ENCODE peak calls at places on chromosomes 3 and 15, in seven cellular contexts. S is astrocyte of the spinal cord, X is tibial nerve, K is ovary, W is colonic mucosa, E is GM12878, H is OCI-LY7. G is an unnamed sample.

GRCh38 chr3:46107682-46108081 is 80.4 kb upstream of the XCR1 start:
- DNase-seq in S (no peak), X (no peak), K (no peak), W (no peak), E (no peak), H (no peak), G (no peak)

GRCh38 chr15:46461416-46461815 is 826.6 kb downstream of the SQOR start:
- DNase-seq in S (no peak), X (no peak), K (no peak), W (no peak), E (no peak), H (no peak), G (no peak)

GRCh38 chr3:69791111-69791510 is 51.8 kb downstream of the MITF start:
- DNase-seq in S (peak), X (peak), K (peak), W (peak), E (no peak), H (no peak), G (peak)

GRCh38 chr15:90706394-90707327 is 10.5 kb upstream of the BLM start:
- DNase-seq in S (no peak), X (no peak), K (no peak), W (no peak), E (no peak), H (no peak), G (no peak)

GRCh38 chr15:47711654-47712053 is 5.7 kb upstream of the SEMA6D start:
- DNase-seq in S (no peak), X (no peak), K (no peak), W (no peak), E (no peak), H (peak), G (peak)

GRCh38 chr15:28082891-28083688 is 16.0 kb downstream of the OCA2 start:
- DNase-seq in S (no peak), X (no peak), K (no peak), W (peak), E (no peak), H (no peak), G (no peak)

GRCh38 chr3:43792904-43793303 is 102.2 kb downstream of the ABHD5 start:
- DNase-seq in S (no peak), X (no peak), K (no peak), W (no peak), E (no peak), H (no peak), G (no peak)

GRCh38 chr3:21672303-21672702 is 78.7 kb downstream of the ZNF385D start:
- DNase-seq in S (peak), X (no peak), K (no peak), W (no peak), E (no peak), H (no peak), G (peak)

GRCh38 chr3:19881036-19881435 is 53.0 kb downstream of the EFHB start:
- DNase-seq in S (no peak), X (no peak), K (no peak), W (no peak), E (no peak), H (no peak), G (no peak)

DNA sequence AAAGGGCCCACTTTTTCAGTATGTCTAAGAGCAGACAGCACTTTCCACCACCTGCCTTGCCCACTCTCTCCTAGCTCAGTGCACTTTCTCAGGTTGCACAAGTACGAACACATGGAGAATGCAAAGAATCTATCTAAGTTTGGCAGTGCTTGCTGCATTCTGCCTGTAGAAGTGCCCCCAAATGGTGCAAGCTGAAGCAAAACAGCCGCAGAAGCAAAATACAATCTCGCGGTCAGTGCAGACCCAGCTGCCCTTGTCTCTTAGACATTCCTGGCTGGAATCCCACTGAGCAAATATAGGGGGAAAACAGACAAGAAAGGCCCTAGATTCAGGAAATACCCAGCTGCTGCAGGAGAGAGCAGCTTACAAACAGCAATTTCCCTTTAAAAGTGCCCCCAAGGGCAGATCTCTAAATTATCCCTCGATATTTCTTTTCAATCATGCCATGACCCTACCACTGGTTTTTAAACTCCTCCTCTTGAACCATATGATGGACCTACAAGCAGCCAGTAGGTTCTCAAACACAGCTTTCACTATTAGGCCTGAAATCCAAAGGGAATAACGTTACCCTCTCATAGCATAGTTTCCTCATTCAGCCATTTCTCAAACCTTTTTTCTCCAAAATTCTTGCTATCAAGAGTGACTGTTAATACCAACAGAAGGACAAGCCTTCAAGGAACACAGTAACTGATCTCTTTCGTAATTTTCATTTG is 67.0 kb downstream of the TNIK start:
- DNase-seq in S (peak), X (no peak), K (no peak), W (no peak), E (no peak), H (no peak), G (no peak)
- H3K4me3 ChIP-seq in S (no peak), X (no peak), K (no peak), W (no peak), E (no peak), H (no peak), G (no peak)

DNA sequence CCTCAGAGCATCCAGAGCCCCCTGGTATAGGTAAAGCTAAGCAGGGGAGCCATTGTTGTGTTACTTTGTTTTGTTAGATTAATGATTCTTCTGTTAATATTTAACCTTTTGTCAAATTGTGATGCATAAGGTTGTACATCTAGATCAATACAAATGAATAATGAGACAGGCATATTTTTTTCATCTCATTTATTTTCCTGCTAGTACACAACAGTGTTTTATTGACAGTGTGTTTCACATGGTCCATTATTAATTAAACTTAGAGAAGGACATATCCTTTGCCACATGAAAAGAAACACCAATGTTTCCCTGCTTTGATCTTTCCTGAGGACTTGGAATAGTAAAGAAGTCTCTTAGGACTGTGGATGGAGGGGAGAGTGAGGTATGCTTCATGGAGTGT is 543.6 kb upstream of the CFAP20DC start:
- DNase-seq in S (no peak), X (no peak), K (no peak), W (no peak), E (no peak), H (no peak), G (no peak)
- TF ChIP-seq CTCF in S (no peak), X (no peak), K (no peak), W (no peak), E (no peak), H (no peak), G (no peak)

DNA sequence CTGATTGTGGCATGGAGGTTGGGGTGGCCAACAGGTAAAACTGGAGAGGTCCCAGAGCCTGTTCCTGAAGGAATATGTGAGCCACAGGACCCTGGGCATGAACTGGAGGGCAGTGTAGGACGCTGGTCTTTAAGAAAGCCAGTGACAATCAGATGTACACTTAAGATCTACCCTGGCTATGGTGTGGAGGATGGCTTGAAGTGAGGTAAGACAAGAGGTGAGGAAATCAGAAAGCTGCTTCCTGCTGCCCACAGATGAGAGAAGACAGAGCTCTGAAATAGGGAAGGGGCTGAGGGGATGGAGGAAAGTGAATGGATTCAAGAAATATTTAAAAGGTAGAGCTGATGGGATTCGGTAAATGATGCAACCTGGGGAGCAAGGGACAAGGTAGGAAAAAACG is 22.7 kb upstream of the KLHL6 start:
- DNase-seq in S (no peak), X (no peak), K (no peak), W (no peak), E (no peak), H (peak), G (no peak)
- H3K4me3 ChIP-seq in S (no peak), X (no peak), K (no peak), W (no peak), E (no peak), H (peak), G (no peak)

GRCh38 chr3:87026246-87026645 is 35.3 kb upstream of the VGLL3 start:
- DNase-seq in S (no peak), X (no peak), K (no peak), W (no peak), E (no peak), H (no peak), G (peak)
- TF ChIP-seq CTCF in S (no peak), X (no peak), K (no peak), W (no peak), E (no peak), H (no peak), G (no peak)

DNA sequence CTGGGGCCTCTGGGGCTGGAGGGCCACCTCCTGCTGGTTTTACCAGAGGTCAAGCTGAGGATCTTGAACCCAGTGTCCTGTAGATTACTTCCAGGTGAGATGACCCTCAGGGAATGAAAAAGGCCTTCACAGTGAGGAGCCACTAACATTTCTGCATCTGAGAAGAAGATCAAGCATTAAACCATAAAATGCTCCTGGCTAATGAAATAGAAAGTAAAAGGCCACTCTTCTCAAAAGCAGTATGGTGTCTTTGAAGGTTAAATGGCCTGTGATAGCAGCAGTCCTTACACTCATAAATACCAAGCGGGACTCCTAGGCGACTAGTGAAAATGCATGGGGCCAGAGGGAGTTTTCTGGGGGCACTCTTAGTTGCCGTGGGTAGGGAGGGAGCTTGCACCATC is 47.0 kb upstream of the RGMA start:
- DNase-seq in S (no peak), X (no peak), K (no peak), W (no peak), E (no peak), H (no peak), G (no peak)
- H3K4me3 ChIP-seq in S (no peak), X (no peak), K (no peak), W (no peak), E (no peak), H (no peak), G (no peak)

GRCh38 chr15:67838789-67839332 is 984 bp downstream of the RNU6-1 start:
- DNase-seq in S (peak), X (peak), K (peak), W (peak), E (no peak), H (no peak), G (peak)
- TF ChIP-seq CTCF in S (no peak), X (peak), K (no peak), W (no peak), E (no peak), H (no peak), G (no peak)

GRCh38 chr3:54121404-54122045 is 827 bp upstream of the CACNA2D3 start:
- DNase-seq in S (no peak), X (no peak), K (peak), W (no peak), E (no peak), H (peak), G (no peak)

GRCh38 chr3:54122802-54123537 is 618 bp downstream of the CACNA2D3 start:
- DNase-seq in S (no peak), X (no peak), K (peak), W (no peak), E (no peak), H (no peak), G (no peak)

GRCh38 chr3:54122046-54122801 is at the start of gene CACNA2D3:
- DNase-seq in S (no peak), X (no peak), K (peak), W (peak), E (no peak), H (no peak), G (peak)

GRCh38 chr3:54123538-54124196 is 1.3 kb downstream of the CACNA2D3 start:
- DNase-seq in S (no peak), X (no peak), K (peak), W (no peak), E (no peak), H (no peak), G (no peak)

DNA sequence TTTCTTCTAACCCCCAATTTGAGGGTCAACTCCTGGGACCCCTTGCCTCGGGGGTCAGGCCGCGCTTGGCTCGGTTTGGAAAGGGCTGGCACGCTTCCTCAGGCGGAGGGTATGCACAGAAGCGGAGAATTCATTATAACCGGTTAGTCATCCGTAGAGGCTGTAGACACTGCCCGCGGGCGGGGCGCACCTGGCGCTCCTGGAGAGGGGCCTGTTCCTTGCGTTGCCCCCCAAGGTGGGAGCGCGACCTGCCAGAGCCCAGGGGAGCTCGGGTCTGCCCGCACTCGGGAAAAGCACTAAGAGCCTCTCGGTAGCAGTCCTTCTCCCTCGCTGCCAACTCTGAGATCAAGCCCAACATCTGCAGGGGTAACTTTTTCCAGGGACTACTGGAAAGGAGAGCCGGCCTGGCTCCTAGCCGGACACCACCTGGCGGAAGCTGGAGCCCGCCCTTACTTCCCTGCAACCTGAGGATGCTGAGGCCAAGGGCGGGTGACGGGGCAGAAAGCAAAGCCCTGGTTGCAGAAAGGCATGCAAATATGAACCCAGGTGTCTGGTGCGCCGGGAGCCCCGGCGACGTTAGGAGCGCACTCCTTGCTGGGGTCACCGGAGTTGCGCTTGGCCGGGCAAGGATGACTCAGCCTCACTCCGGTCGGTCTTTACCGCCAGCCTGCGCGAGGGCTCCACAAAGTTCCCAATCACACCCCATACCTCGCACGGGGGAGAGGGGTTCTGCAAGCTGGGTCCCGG is 1.5 kb upstream of the CACNA2D3 start:
- DNase-seq in S (no peak), X (no peak), K (peak), W (no peak), E (no peak), H (peak), G (no peak)
- H3K4me3 ChIP-seq in S (no peak), X (peak), K (peak), W (peak), E (no peak), H (peak), G (no peak)

GRCh38 chr3:160611141-160611540 is 45.8 kb upstream of the KPNA4 start:
- DNase-seq in S (no peak), X (no peak), K (no peak), W (no peak), E (no peak), H (no peak), G (no peak)
- TF ChIP-seq CTCF in S (no peak), X (no peak), K (no peak), W (no peak), E (no peak), H (no peak), G (no peak)